ENCODE peak calls at places on chromosomes 12 and 14, in eight cellular contexts. L is sigmoid colon, Y is EL, W is M059J, T is T-helper 2 cell, G is hepatic stellate cell, E is T-helper 1 cell, D is right lobe of liver. K is an unnamed sample.

GRCh38 chr12:49336645-49337584 is at the start of gene C1QL4:
- DNase-seq in W (peak), E (peak), Y (peak), G (peak), T (peak), D (peak), L (peak), K (peak)

GRCh38 chr12:113852273-113852672 is 113.9 kb downstream of the RBM19 start:
- DNase-seq in G (no peak), W (no peak), L (no peak), D (no peak), E (no peak), T (no peak), Y (no peak), K (no peak)

GRCh38 chr12:57591567-57592325 is 754 bp downstream of the PIP4K2C start:
- DNase-seq in W (peak), G (peak), L (no peak), Y (peak), T (no peak), D (no peak), E (no peak), K (no peak)

GRCh38 chr12:31386364-31386777 is 60.4 kb upstream of the SINHCAF start:
- DNase-seq in W (no peak), Y (no peak), T (no peak), D (no peak), L (no peak), E (no peak), G (no peak), K (no peak)

GRCh38 chr12:123223241-123223668 is 9.7 kb downstream of the MPHOSPH9 start:
- DNase-seq in L (no peak), Y (no peak), G (no peak), W (no peak), D (no peak), E (peak), T (peak), K (no peak)

GRCh38 chr14:50355692-50356091 is 41.0 kb downstream of the CDKL1 start:
- DNase-seq in L (no peak), T (no peak), E (no peak), W (no peak), Y (no peak), D (no peak), G (no peak), K (no peak)

GRCh38 chr14:82387699-82388098 is 854.0 kb upstream of the SEL1L start:
- DNase-seq in E (no peak), Y (no peak), L (no peak), T (no peak), W (no peak), G (no peak), D (no peak), K (no peak)

GRCh38 chr14:43894534-43894933 is 612.5 kb downstream of the FSCB start:
- DNase-seq in E (no peak), L (no peak), Y (no peak), G (no peak), W (no peak), T (no peak), D (no peak), K (no peak)

GRCh38 chr12:57389033-57389432 is 41.8 kb downstream of the R3HDM2 start:
- DNase-seq in L (no peak), W (peak), T (no peak), E (no peak), Y (peak), D (no peak), G (peak), K (no peak)

GRCh38 chr12:128989287-128989686 is 136.0 kb downstream of the GLT1D1 start:
- DNase-seq in Y (no peak), L (no peak), T (no peak), E (no peak), W (no peak), G (no peak), D (no peak), K (no peak)

GRCh38 chr12:102548543-102548942 is 68.2 kb upstream of the IGF1 start:
- DNase-seq in W (peak), T (no peak), Y (no peak), G (no peak), L (no peak), E (no peak), D (no peak), K (no peak)

GRCh38 chr12:3913278-3913677 is 40.1 kb upstream of the PARP11 start:
- DNase-seq in W (no peak), Y (no peak), D (no peak), G (no peak), L (no peak), E (no peak), T (no peak), K (no peak)

GRCh38 chr12:79071498-79071897 is 206.9 kb downstream of the SYT1 start:
- DNase-seq in D (no peak), Y (no peak), G (no peak), L (no peak), T (no peak), W (peak), E (no peak), K (no peak)

GRCh38 chr12:54025507-54026393 is 2.5 kb upstream of the HOXC6 start:
- DNase-seq in T (no peak), D (no peak), E (no peak), W (no peak), G (no peak), L (no peak), Y (no peak), K (no peak)

GRCh38 chr14:70662816-70663215 is 21.1 kb downstream of the TTC9 start:
- DNase-seq in T (no peak), W (no peak), L (no peak), D (no peak), G (no peak), E (no peak), Y (no peak), K (no peak)

GRCh38 chr12:69906411-69907216 is 81.6 kb downstream of the MYRFL start:
- DNase-seq in G (no peak), L (no peak), D (no peak), Y (no peak), E (no peak), W (no peak), T (no peak), K (no peak)

GRCh38 chr12:67193705-67194104 is 75.5 kb upstream of the CAND1 start:
- DNase-seq in W (peak), D (no peak), T (no peak), L (no peak), Y (peak), G (peak), E (no peak), K (no peak)

GRCh38 chr14:91376547-91377477 is 40.8 kb downstream of the CCDC88C start:
- DNase-seq in Y (no peak), D (no peak), T (no peak), E (no peak), W (no peak), G (no peak), L (no peak), K (no peak)

GRCh38 chr12:32603858-32604257 is 75.2 kb upstream of the DNM1L start:
- DNase-seq in E (no peak), G (no peak), D (no peak), W (no peak), T (no peak), L (no peak), Y (peak), K (no peak)

GRCh38 chr12:131928080-131928764 is 854 bp upstream of the PUS1 start:
- DNase-seq in Y (peak), E (no peak), G (no peak), W (no peak), D (no peak), T (no peak), L (peak), K (no peak)

GRCh38 chr14:56300495-56300894 is 182.3 kb downstream of the PELI2 start:
- DNase-seq in W (peak), T (no peak), D (no peak), E (no peak), Y (peak), L (no peak), G (peak), K (no peak)

GRCh38 chr12:5768880-5769199 is 176.2 kb downstream of the ANO2 start:
- DNase-seq in Y (no peak), E (no peak), D (no peak), W (no peak), T (no peak), G (no peak), L (no peak), K (no peak)

GRCh38 chr12:78585132-78585531 is 279.4 kb upstream of the SYT1 start:
- DNase-seq in G (no peak), W (no peak), L (no peak), Y (no peak), D (no peak), E (no peak), T (no peak), K (no peak)

GRCh38 chr14:64465856-64466554 is 706 bp downstream of the AKAP5 start:
- DNase-seq in D (no peak), L (no peak), W (peak), E (no peak), Y (peak), T (no peak), G (peak), K (no peak)

GRCh38 chr14:99481745-99482099 is 513 bp downstream of the CCNK start:
- DNase-seq in Y (peak), G (peak), W (peak), D (no peak), L (no peak), T (no peak), E (no peak), K (no peak)

GRCh38 chr14:92754956-92755355 is 6.5 kb upstream of the LGMN start:
- DNase-seq in T (no peak), E (no peak), D (no peak), G (no peak), W (no peak), Y (no peak), L (no peak), K (no peak)

GRCh38 chr12:132323171-132324010 is 6.0 kb downstream of the GALNT9 start:
- DNase-seq in L (no peak), Y (no peak), G (peak), E (no peak), W (no peak), D (no peak), T (no peak), K (peak)

GRCh38 chr14:42782744-42783143 is 1176.1 kb downstream of the LRFN5 start:
- DNase-seq in T (no peak), E (no peak), L (no peak), G (no peak), W (no peak), Y (no peak), D (no peak), K (no peak)

GRCh38 chr12:124410354-124411175 is 115.7 kb downstream of the RFLNA start:
- DNase-seq in T (no peak), D (no peak), W (peak), G (no peak), E (no peak), Y (no peak), L (no peak), K (no peak)

GRCh38 chr12:108419949-108420348 is 80.8 kb upstream of the CMKLR1 start:
- DNase-seq in E (no peak), L (no peak), W (no peak), T (no peak), Y (no peak), G (no peak), D (no peak), K (no peak)

GRCh38 chr12:14614704-14615121 is 47.0 kb upstream of the PLBD1 start:
- DNase-seq in G (no peak), L (no peak), T (no peak), W (no peak), E (no peak), Y (no peak), D (no peak), K (no peak)

GRCh38 chr14:29220077-29220476 is 453.5 kb downstream of the FOXG1 start:
- DNase-seq in T (no peak), W (no peak), L (no peak), G (no peak), Y (no peak), E (no peak), D (no peak), K (no peak)

GRCh38 chr14:32531942-32532341 is 202.8 kb downstream of the AKAP6 start:
- DNase-seq in W (no peak), L (no peak), G (no peak), D (no peak), Y (no peak), E (no peak), T (no peak), K (no peak)

K was measured in spleen.